ENCODE peak calls at places on chromosome 12, in seven cellular contexts. S, N, V, F, C, T and R are unnamed samples.

GRCh38 chr12:113019045-113019444 is 37.5 kb upstream of the DTX1 start:
- DNase-seq in S (no peak), N (no peak), V (no peak), F (no peak), C (no peak), T (no peak), R (no peak)

GRCh38 chr12:116164263-116164817 is 113.2 kb downstream of the MED13L start:
- DNase-seq in S (no peak), N (no peak), V (no peak), F (no peak), C (no peak), T (no peak), R (no peak)

GRCh38 chr12:68020699-68021098 is 31.5 kb downstream of the IFNG-AS1 start:
- DNase-seq in S (no peak), N (no peak), V (no peak), F (no peak), C (no peak), T (no peak), R (no peak)

GRCh38 chr12:118219772-118220171 is 83.8 kb downstream of the PEBP1 start:
- DNase-seq in S (no peak), N (no peak), V (no peak), F (no peak), C (no peak), T (no peak), R (no peak)

GRCh38 chr12:92573104-92573503 is 129.7 kb upstream of the PLEKHG7 start:
- DNase-seq in S (no peak), N (no peak), V (no peak), F (no peak), C (no peak), T (no peak), R (no peak)

GRCh38 chr12:122057769-122058168 is 20.8 kb upstream of the MLXIP start:
- DNase-seq in S (no peak), N (no peak), V (no peak), F (no peak), C (no peak), T (no peak), R (no peak)

GRCh38 chr12:58443273-58443980 is 476.9 kb downstream of the LRIG3 start:
- DNase-seq in S (no peak), N (no peak), V (no peak), F (no peak), C (peak), T (no peak), R (no peak)

GRCh38 chr12:89833337-89834252 is 125.0 kb upstream of the ATP2B1 start:
- DNase-seq in S (no peak), N (no peak), V (no peak), F (no peak), C (peak), T (no peak), R (no peak)

GRCh38 chr12:19402211-19402610 is 37.1 kb upstream of the AEBP2 start:
- DNase-seq in S (no peak), N (no peak), V (no peak), F (no peak), C (no peak), T (no peak), R (no peak)

GRCh38 chr12:128662106-128662505 is 161.7 kb downstream of the SLC15A4 start:
- DNase-seq in S (no peak), N (no peak), V (no peak), F (no peak), C (no peak), T (no peak), R (no peak)

GRCh38 chr12:68497112-68497511 is 113.6 kb upstream of the RAP1B start:
- DNase-seq in S (no peak), N (no peak), V (no peak), F (no peak), C (no peak), T (no peak), R (no peak)

GRCh38 chr12:78115889-78116288 is 285.2 kb downstream of the NAV3 start:
- DNase-seq in S (no peak), N (no peak), V (no peak), F (no peak), C (peak), T (no peak), R (no peak)

GRCh38 chr12:25054783-25055144 is 105.9 kb upstream of the BCAT1 start:
- DNase-seq in S (no peak), N (no peak), V (no peak), F (no peak), C (no peak), T (no peak), R (no peak)

GRCh38 chr12:27667540-27667939 is 28.7 kb upstream of the REP15 start:
- DNase-seq in S (no peak), N (peak), V (no peak), F (no peak), C (peak), T (no peak), R (no peak)

GRCh38 chr12:94925206-94925605 is 78.3 kb downstream of the NDUFA12 start:
- DNase-seq in S (no peak), N (no peak), V (no peak), F (no peak), C (no peak), T (no peak), R (no peak)

GRCh38 chr12:100820314-100820713 is 25.7 kb downstream of the ANO4 start:
- DNase-seq in S (no peak), N (no peak), V (no peak), F (no peak), C (no peak), T (no peak), R (no peak)

GRCh38 chr12:76020281-76020680 is 11.3 kb downstream of the PHLDA1 start:
- DNase-seq in S (no peak), N (peak), V (peak), F (peak), C (peak), T (no peak), R (no peak)

GRCh38 chr12:30003321-30003720 is 219.6 kb upstream of the TMTC1 start:
- DNase-seq in S (no peak), N (no peak), V (no peak), F (no peak), C (no peak), T (no peak), R (no peak)

GRCh38 chr12:62893276-62893675 is 41.7 kb downstream of the PPM1H start:
- DNase-seq in S (no peak), N (no peak), V (no peak), F (no peak), C (no peak), T (no peak), R (no peak)

GRCh38 chr12:7131502-7131866 is 1.3 kb downstream of the CLSTN3 start:
- DNase-seq in S (no peak), N (no peak), V (no peak), F (no peak), C (no peak), T (no peak), R (no peak)

GRCh38 chr12:69879007-69879960 is 54.3 kb downstream of the MYRFL start:
- DNase-seq in S (peak), N (peak), V (no peak), F (peak), C (peak), T (peak), R (peak)

GRCh38 chr12:27178723-27179398 is 65.2 kb upstream of the STK38L start:
- DNase-seq in S (no peak), N (no peak), V (no peak), F (no peak), C (no peak), T (no peak), R (no peak)

GRCh38 chr12:26833692-26834168 is 736 bp upstream of the ITPR2 start:
- DNase-seq in S (peak), N (no peak), V (no peak), F (no peak), C (peak), T (peak), R (peak)

GRCh38 chr12:25518512-25518911 is 34.6 kb downstream of the LMNTD1 start:
- DNase-seq in S (no peak), N (no peak), V (no peak), F (no peak), C (peak), T (no peak), R (no peak)

GRCh38 chr12:50089730-50090129 is 4.6 kb downstream of the SMARCD1 start:
- DNase-seq in S (no peak), N (no peak), V (no peak), F (no peak), C (no peak), T (no peak), R (no peak)

GRCh38 chr12:106135781-106136180 is 3.0 kb downstream of the NUAK1 start:
- DNase-seq in S (no peak), N (no peak), V (no peak), F (no peak), C (no peak), T (no peak), R (no peak)

GRCh38 chr12:121918679-121919038 is 267 bp downstream of the CFAP251 start:
- DNase-seq in S (no peak), N (no peak), V (no peak), F (no peak), C (no peak), T (no peak), R (no peak)

GRCh38 chr12:78931466-78931990 is 67.0 kb downstream of the SYT1 start:
- DNase-seq in S (no peak), N (no peak), V (no peak), F (no peak), C (no peak), T (no peak), R (no peak)

GRCh38 chr12:100234591-100235304 is 32.1 kb downstream of the DEPDC4 start:
- DNase-seq in S (no peak), N (no peak), V (no peak), F (no peak), C (peak), T (no peak), R (no peak)

GRCh38 chr12:52082988-52083637 is 3.6 kb downstream of the SMIM41 start:
- DNase-seq in S (peak), N (peak), V (no peak), F (peak), C (peak), T (peak), R (peak)

GRCh38 chr12:64701283-64701682 is 57.9 kb downstream of the GNS start:
- DNase-seq in S (no peak), N (no peak), V (no peak), F (no peak), C (no peak), T (no peak), R (no peak)

GRCh38 chr12:132036063-132036683 is 86.4 kb downstream of the EP400 start:
- DNase-seq in S (no peak), N (no peak), V (no peak), F (no peak), C (no peak), T (no peak), R (no peak)

GRCh38 chr12:20917269-20917668 is 106.8 kb downstream of the SLCO1B3 start:
- DNase-seq in S (no peak), N (no peak), V (no peak), F (no peak), C (no peak), T (no peak), R (no peak)

GRCh38 chr12:19431407-19432308 is 7.6 kb upstream of the AEBP2 start:
- DNase-seq in S (no peak), N (peak), V (peak), F (no peak), C (peak), T (no peak), R (no peak)

GRCh38 chr12:38411426-38411825 is 94.9 kb downstream of the ALG10B start:
- DNase-seq in S (no peak), N (no peak), V (no peak), F (no peak), C (no peak), T (no peak), R (no peak)

GRCh38 chr12:6839482-6840201 is 1.1 kb upstream of the GNB3 start:
- DNase-seq in S (no peak), N (no peak), V (no peak), F (no peak), C (no peak), T (no peak), R (no peak)

GRCh38 chr12:113903381-113903863 is 62.7 kb downstream of the RBM19 start:
- DNase-seq in S (no peak), N (no peak), V (no peak), F (no peak), C (peak), T (no peak), R (no peak)

GRCh38 chr12:81866081-81866480 is 106.9 kb upstream of the PPFIA2 start:
- DNase-seq in S (no peak), N (no peak), V (no peak), F (no peak), C (no peak), T (no peak), R (no peak)

DNA sequence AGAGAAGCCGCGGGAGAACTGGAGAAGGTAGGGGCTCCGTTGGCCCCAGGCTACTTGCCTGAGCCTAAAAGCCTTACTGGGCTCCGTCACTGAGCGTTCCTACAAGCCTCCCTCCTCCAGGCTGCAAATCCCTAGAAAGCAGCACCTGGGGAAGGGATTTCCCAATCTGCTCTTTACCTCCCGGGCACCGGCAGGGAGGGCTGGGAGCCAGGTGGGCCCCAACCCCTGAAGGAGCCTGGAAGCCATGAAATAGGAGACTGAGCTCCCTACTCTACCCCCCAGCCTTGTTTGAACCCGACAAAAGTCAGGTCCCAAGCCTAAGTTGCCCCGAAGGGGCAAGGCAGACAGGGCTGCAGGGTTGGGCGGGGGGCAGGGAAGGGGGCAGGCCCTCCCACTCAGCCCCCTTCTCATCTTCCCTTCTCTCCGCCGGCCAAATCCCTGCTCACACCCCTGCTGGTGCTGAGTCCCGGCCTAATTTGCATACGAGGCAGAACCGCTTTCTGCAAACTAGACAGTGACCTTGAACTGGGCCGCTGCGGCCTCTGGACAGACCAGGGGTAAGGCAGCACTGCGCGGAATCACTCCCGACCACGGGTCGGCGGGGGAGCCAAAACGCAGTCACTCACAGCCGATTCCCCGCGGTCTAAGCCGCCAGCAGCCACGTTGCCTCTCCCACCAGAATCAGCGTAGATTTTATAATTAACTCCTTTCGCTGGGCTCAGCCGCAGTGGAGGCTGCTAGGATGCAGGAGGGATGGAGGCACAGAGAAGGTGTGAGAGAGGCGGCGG is 3.7 kb upstream of the HOXC12 start:
- DNase-seq in S (no peak), N (no peak), V (peak), F (no peak), C (no peak), T (no peak), R (no peak)
- TF ChIP-seq CTCF in S (no peak), N (no peak), V (no peak), F (no peak), C (no peak), T (no peak), R (no peak)

GRCh38 chr12:96061864-96062453 is 26.6 kb upstream of the LTA4H start:
- DNase-seq in S (peak), N (peak), V (no peak), F (peak), C (peak), T (peak), R (peak)
- TF ChIP-seq CTCF in S (peak), N (peak), V (peak), F (peak), C (peak), T (peak), R (peak)

GRCh38 chr12:124774462-124775167 is 89.0 kb downstream of the SCARB1 start:
- DNase-seq in S (no peak), N (peak), V (no peak), F (no peak), C (peak), T (no peak), R (no peak)
- TF ChIP-seq CTCF in S (no peak), N (peak), V (no peak), F (no peak), C (peak), T (no peak), R (no peak)

GRCh38 chr12:97456792-97457191 is 5.8 kb upstream of the RMST start:
- DNase-seq in S (no peak), N (no peak), V (no peak), F (no peak), C (no peak), T (no peak), R (no peak)

GRCh38 chr12:97452230-97452629 is 10.4 kb upstream of the RMST start:
- DNase-seq in S (no peak), N (no peak), V (no peak), F (no peak), C (no peak), T (no peak), R (no peak)

GRCh38 chr12:97446895-97447294 is 15.7 kb upstream of the RMST start:
- DNase-seq in S (no peak), N (no peak), V (no peak), F (no peak), C (no peak), T (no peak), R (no peak)

DNA sequence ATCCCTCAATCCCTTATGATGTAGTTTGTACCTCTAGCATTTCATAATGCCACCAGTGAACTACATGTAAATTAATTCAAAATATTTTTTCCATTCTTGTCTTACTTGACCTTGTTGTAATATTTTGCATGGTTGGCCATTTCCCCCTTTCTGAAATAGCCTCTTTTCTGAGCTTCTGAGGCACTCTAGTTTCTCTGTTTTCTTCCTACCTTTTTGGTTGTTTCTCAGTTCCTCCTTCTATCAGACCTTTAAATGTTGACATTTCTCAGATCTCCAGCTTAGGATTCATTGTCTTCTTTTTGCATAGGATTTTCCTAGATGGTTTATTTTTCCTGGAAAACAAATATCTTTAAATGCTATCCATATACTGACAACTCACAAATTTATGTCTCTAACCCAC is 9.8 kb upstream of the RMST start:
- DNase-seq in S (no peak), N (no peak), V (no peak), F (no peak), C (no peak), T (no peak), R (no peak)
- TF ChIP-seq CTCF in S (no peak), N (no peak), V (no peak), F (no peak), C (no peak), T (no peak), R (no peak)

GRCh38 chr12:46024099-46024498 is 33.7 kb upstream of the SCAF11 start:
- DNase-seq in S (no peak), N (no peak), V (no peak), F (no peak), C (no peak), T (no peak), R (no peak)

GRCh38 chr12:46020768-46021167 is 30.4 kb upstream of the SCAF11 start:
- DNase-seq in S (no peak), N (no peak), V (no peak), F (no peak), C (no peak), T (no peak), R (no peak)
- TF ChIP-seq CTCF in S (no peak), N (no peak), V (no peak), F (no peak), C (no peak), T (no peak), R (no peak)

DNA sequence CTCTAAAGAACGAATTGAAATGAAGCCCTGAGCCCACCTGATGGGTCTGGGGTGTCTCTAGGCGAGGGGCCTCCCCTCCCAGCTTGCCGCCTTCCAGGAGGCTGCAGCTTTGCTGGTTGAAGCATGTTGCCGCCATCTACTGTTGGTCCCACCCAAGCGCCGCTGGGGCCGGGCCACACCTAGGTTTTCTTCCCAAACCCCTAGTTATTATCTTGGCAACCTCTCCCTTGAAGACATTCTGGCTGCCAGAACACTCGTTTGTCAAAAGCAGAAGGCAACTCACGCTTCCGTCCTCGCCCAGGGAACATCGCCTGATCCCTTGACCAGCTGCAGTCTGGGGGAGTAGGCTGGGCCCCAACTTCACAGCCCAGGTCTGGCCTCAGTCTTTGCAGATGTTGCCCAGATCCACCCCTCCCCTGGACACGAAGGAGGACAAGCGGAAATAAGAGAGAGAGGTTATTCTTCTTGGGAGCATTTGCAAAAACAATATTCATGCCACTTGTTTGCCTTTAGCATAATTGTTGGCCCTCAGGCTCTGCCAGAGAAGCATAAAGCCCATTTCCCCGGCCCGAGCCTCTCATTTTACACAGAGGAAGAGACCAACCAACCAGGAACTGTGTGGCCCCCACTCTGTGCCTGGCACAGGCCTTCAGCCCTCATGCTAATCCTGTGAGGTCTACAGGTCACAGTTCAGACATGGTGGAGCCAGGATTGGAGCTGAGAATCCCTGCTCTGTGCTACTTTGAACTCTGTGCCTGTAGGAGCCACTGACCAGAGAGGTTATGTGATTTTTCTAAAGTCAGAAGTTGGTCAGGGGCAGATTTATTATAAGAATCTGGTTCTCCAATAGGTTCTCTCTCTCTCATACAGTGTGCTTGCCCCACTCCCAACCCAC is 6.7 kb downstream of the EMP1 start:
- DNase-seq in S (peak), N (no peak), V (no peak), F (no peak), C (peak), T (no peak), R (no peak)
- TF ChIP-seq CTCF in S (peak), N (no peak), V (no peak), F (no peak), C (peak), T (peak), R (no peak)